ENCODE peak calls at places on chromosomes 12 and 14, in ten cellular contexts. G is H9, H is A673, M is BJ, U is lung, Y is tibial nerve, X is foreskin keratinocyte, K is AG09309, L is fibroblast of pulmonary artery, B is neural crest cell. I is an unnamed sample.

GRCh38 chr14:101118746-101119610 is 215.5 kb upstream of the RTL1 start:
- DNase-seq in G (no peak), H (no peak), M (no peak), U (peak; percentile 28), Y (peak; percentile 54), X (no peak), K (no peak), L (no peak), B (no peak), I (no peak)

GRCh38 chr14:96249016-96249415 is 7.0 kb upstream of the BDKRB1 start:
- DNase-seq in G (no peak), H (no peak), M (peak; percentile 87), U (no peak), Y (no peak), X (no peak), K (peak; percentile 96), L (peak; percentile 94), B (no peak), I (peak; percentile 94)

GRCh38 chr12:44677724-44678123 is 198.4 kb downstream of the NELL2 start:
- DNase-seq in G (no peak), H (no peak), M (no peak), U (no peak), Y (no peak), X (no peak), K (no peak), L (no peak), B (no peak), I (no peak)

GRCh38 chr14:104428333-104428851 is 151.2 kb upstream of the C14orf180 start:
- DNase-seq in G (peak; percentile 18), H (no peak), M (no peak), U (no peak), Y (no peak), X (no peak), K (no peak), L (no peak), B (no peak), I (no peak)

GRCh38 chr12:26979733-26980132 is 34.5 kb downstream of the TM7SF3 start:
- DNase-seq in G (no peak), H (peak; percentile 49), M (no peak), U (no peak), Y (no peak), X (no peak), K (no peak), L (no peak), B (no peak), I (no peak)

GRCh38 chr14:67918838-67919237 is 99.3 kb downstream of the RAD51B start:
- DNase-seq in G (no peak), H (no peak), M (no peak), U (no peak), Y (no peak), X (no peak), K (no peak), L (no peak), B (no peak), I (no peak)

GRCh38 chr12:129771238-129771637 is 132.6 kb downstream of the TMEM132D start:
- DNase-seq in G (peak; percentile 87), H (no peak), M (no peak), U (no peak), Y (no peak), X (no peak), K (no peak), L (no peak), B (no peak), I (no peak)

GRCh38 chr12:57590892-57591566 is at the start of gene PIP4K2C:
- DNase-seq in G (peak; percentile 98), H (peak; percentile 61), M (no peak), U (peak; percentile 78), Y (peak; percentile 65), X (peak; percentile 57), K (no peak), L (peak; percentile 36), B (no peak), I (peak; percentile 81)

GRCh38 chr14:23183479-23183878 is at the start of gene SLC7A8:
- DNase-seq in G (peak; percentile 77), H (peak; percentile 72), M (no peak), U (peak; percentile 44), Y (peak; percentile 35), X (no peak), K (no peak), L (peak; percentile 29), B (peak; percentile 26), I (no peak)

DNA sequence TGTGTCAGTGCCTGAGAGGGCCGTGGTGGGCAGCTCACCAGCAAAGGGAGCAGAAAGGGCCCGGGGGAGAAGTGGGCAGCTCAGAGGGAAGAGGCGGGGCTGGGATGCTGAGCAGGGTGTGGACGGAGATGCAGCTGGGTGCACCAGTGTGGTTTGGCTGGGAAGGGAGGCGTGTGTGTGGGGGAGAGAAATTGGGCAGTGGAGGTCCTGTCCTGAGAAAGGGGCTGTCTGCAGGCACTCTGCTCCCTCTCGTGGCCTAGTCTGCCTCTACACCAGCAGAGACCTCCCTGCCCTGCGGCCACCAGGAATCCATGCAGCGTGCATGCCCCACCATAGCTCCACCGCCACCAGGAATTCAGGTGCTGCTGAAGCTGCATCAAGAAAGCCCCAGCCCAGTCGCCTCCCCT is 6.4 kb downstream of the TMEM121 start:
- DNase-seq in G (no peak), H (peak; percentile 32), M (no peak), U (no peak), Y (no peak), X (no peak), K (no peak), L (peak; percentile 38), B (peak; percentile 33), I (peak; percentile 81)
- TF ChIP-seq CTCF in G (peak; percentile 36), H (peak; percentile 40), M (peak; percentile 51), U (no peak), Y (peak; percentile 7), X (peak; percentile 42), K (peak; percentile 38), L (peak; percentile 52), B (peak; percentile 41), I (peak; percentile 60)

DNA sequence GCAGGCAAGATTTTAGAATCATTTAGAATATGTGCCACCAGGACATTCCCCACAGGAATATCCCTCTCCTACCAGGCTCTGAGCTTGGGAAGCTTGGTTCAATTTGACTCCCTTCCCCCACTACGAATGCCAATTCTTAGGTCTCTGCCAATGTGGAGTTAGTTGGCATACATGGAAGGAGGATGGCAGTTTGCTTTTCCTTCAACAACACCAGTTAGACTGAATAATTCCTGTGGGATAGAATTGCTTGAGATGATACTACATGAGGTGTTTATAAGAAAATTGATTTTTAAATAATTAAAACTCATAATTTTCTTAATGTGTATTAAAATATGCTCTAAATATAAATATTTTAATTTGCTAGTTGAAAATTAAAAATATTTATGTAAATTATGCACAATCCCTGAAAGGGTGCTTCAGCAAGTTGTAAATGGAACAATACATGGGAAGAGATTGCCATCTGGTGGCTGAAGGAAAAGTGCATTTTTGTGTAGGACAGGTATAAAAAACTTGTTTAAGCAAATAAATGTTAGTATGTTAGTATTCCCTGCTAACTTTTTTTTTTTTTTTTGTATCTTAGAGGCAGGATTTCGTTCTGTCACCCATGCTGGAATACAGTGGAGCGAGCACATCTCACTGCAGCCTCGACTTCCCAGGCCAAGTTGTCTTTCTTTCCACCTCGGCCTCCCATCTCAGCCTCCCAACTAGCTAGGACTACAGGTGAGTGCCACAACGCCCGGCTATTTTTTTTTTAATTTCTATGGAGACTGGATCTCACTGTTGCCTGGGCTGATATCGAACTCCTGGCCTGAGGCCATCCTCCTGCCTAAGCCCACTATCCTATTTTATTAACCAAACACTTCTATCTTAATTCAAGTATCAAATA is 25.8 kb upstream of the STRAP start:
- DNase-seq in G (no peak), H (peak; percentile 75), M (no peak), U (peak; percentile 54), Y (no peak), X (no peak), K (no peak), L (peak; percentile 86), B (peak; percentile 54), I (peak; percentile 67)
- TF ChIP-seq CTCF in G (peak; percentile 96), H (peak; percentile 82), M (peak; percentile 62), U (peak; percentile 65), Y (peak; percentile 79), X (peak; percentile 96), K (peak; percentile 69), L (peak; percentile 80), B (peak; percentile 100), I (peak; percentile 46)

DNA sequence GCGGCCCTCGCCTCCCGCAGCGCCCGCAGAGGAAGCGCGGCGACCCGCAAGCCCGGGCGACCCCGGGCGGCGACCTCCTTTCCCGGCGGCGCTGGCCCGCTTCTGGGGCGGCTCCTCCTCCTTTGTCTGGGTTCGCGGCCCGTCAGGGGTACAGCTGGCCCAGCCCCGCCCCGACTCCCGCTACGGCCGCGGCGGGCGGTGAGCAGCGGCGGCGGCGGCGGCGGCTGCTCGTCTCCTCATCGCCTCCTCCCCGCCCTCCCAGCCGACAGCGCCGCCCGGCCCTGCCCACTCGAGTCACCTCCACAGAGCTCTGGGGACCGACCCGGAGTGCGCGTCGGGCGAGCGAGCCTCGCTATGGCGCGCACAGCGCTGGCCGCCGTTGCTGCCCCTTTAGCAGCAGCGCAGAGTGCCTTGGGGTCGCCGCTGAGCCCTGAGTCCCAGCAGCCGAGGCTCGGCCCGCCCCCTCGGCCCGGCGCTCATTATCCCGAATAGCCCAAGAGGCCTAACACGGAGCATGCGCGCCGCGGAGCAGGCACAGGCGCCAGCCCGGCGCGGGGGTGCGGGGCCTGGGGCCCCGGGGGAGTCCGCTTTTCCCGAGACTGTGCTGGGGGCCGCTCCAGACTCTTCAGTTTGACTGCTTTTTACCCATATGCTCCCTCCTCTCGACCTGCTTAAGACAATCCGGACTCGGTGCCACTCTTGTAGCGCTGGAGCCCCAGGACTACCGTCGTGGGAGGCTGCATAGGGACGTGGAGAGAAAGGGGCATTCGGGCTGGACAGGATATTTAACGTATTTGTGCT is at the start of gene SOS2:
- DNase-seq in G (peak; percentile 91), H (peak; percentile 91), M (no peak), U (peak; percentile 87), Y (peak; percentile 77), X (peak; percentile 60), K (peak; percentile 16), L (peak; percentile 78), B (peak; percentile 80), I (peak; percentile 89)
- TF ChIP-seq CTCF in G (no peak), H (no peak), M (no peak), U (no peak), Y (no peak), X (peak; percentile 40), K (no peak), L (no peak), B (no peak), I (no peak)

DNA sequence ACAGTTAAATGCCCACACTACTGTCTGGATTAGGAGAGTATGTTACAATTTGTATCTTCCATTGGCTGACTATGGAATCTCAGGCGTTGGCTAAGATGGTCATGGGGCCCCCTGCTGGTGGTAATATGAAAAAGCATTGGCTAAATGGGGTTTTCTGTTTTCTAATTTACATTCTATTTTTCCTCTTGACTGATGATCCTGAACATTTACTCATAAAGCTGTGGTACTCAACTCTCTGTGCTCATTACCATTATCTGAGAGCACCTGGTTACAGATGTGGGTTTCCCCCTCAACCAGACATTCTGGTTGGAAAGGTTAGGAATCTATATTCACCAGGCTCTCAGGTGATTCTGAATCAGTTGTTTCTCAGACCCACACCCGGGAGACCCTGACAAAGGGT is 64.8 kb downstream of the WSCD2 start:
- DNase-seq in G (no peak), H (peak; percentile 44), M (no peak), U (peak; percentile 36), Y (no peak), X (no peak), K (no peak), L (peak; percentile 16), B (peak; percentile 45), I (peak; percentile 50)
- TF ChIP-seq CTCF in G (peak; percentile 86), H (peak; percentile 85), M (peak; percentile 55), U (no peak), Y (peak; percentile 49), X (peak; percentile 69), K (peak; percentile 68), L (peak; percentile 54), B (peak; percentile 89), I (peak; percentile 80)

GRCh38 chr14:93543766-93544165 is 113.0 kb downstream of the UNC79 start:
- DNase-seq in G (no peak), H (peak; percentile 65), M (no peak), U (no peak), Y (no peak), X (no peak), K (peak; percentile 1), L (peak; percentile 48), B (no peak), I (peak; percentile 42)
- TF ChIP-seq CTCF in G (peak; percentile 53), H (peak; percentile 67), M (peak; percentile 34), U (no peak), Y (peak; percentile 24), X (peak; percentile 67), K (peak; percentile 36), L (peak; percentile 41), B (peak; percentile 66), I (peak; percentile 13)

I was measured in NB4.